ENCODE peak calls at places on chromosome 14, in nine cellular contexts. L, I, A, G, E, T, X, O and C are unnamed samples.

GRCh38 chr14:61649283-61649682 is 46.0 kb upstream of the HIF1A start:
- DNase-seq in L (no peak), I (no peak), A (no peak), G (no peak), E (no peak), T (no peak), X (no peak), O (no peak), C (no peak)

GRCh38 chr14:24398298-24398942 is 383 bp upstream of the NYNRIN start:
- DNase-seq in L (peak), I (no peak), A (no peak), G (peak), E (no peak), T (no peak), X (no peak), O (peak), C (no peak)

GRCh38 chr14:103721334-103722120 is 5.9 kb downstream of the ZFYVE21 start:
- DNase-seq in L (no peak), I (no peak), A (no peak), G (no peak), E (no peak), T (no peak), X (no peak), O (no peak), C (no peak)

GRCh38 chr14:66066991-66067788 is 419.0 kb upstream of the CCDC196 start:
- DNase-seq in L (no peak), I (no peak), A (no peak), G (no peak), E (no peak), T (no peak), X (no peak), O (no peak), C (no peak)

GRCh38 chr14:65976771-65977170 is 509.4 kb upstream of the CCDC196 start:
- DNase-seq in L (no peak), I (no peak), A (no peak), G (no peak), E (no peak), T (no peak), X (no peak), O (no peak), C (no peak)

GRCh38 chr14:61568572-61569011 is 126.7 kb upstream of the HIF1A start:
- DNase-seq in L (no peak), I (peak), A (peak), G (peak), E (peak), T (peak), X (no peak), O (no peak), C (peak)

GRCh38 chr14:104384776-104385071 is 194.8 kb upstream of the C14orf180 start:
- DNase-seq in L (no peak), I (no peak), A (no peak), G (no peak), E (no peak), T (no peak), X (no peak), O (no peak), C (no peak)

GRCh38 chr14:94423465-94424056 is 29.0 kb downstream of the SERPINA11 start:
- DNase-seq in L (peak), I (peak), A (no peak), G (peak), E (peak), T (no peak), X (peak), O (peak), C (peak)

GRCh38 chr14:70555890-70556289 is 21.1 kb upstream of the ADAM20 start:
- DNase-seq in L (no peak), I (no peak), A (no peak), G (no peak), E (no peak), T (no peak), X (no peak), O (peak), C (no peak)

GRCh38 chr14:95713596-95714371 is at the start of gene TCL1A:
- DNase-seq in L (no peak), I (no peak), A (no peak), G (no peak), E (peak), T (no peak), X (no peak), O (no peak), C (peak)

GRCh38 chr14:89399594-89400068 is 17.4 kb downstream of the FOXN3 start:
- DNase-seq in L (no peak), I (no peak), A (peak), G (peak), E (no peak), T (no peak), X (peak), O (no peak), C (no peak)

GRCh38 chr14:91927800-91928199 is 19.7 kb downstream of the FBLN5 start:
- DNase-seq in L (no peak), I (no peak), A (no peak), G (no peak), E (no peak), T (no peak), X (no peak), O (no peak), C (no peak)

GRCh38 chr14:72613196-72613974 is 280.5 kb downstream of the DPF3 start:
- DNase-seq in L (peak), I (peak), A (no peak), G (no peak), E (no peak), T (no peak), X (no peak), O (peak), C (no peak)

GRCh38 chr14:86532219-86532618 is 1002.3 kb downstream of the FLRT2 start:
- DNase-seq in L (no peak), I (no peak), A (no peak), G (no peak), E (no peak), T (no peak), X (no peak), O (no peak), C (no peak)

GRCh38 chr14:73785336-73785833 is 66.2 kb upstream of the PTGR2 start:
- DNase-seq in L (peak), I (no peak), A (no peak), G (peak), E (no peak), T (no peak), X (peak), O (no peak), C (no peak)

GRCh38 chr14:71932229-71932951 is at the start of gene RGS6:
- DNase-seq in L (no peak), I (peak), A (peak), G (peak), E (peak), T (no peak), X (no peak), O (peak), C (peak)

GRCh38 chr14:55237999-55238680 is 33.1 kb upstream of the FBXO34 start:
- DNase-seq in L (no peak), I (no peak), A (no peak), G (no peak), E (no peak), T (no peak), X (no peak), O (no peak), C (no peak)

GRCh38 chr14:103568952-103569351 is 6.2 kb downstream of the COA8 start:
- DNase-seq in L (no peak), I (no peak), A (peak), G (no peak), E (no peak), T (no peak), X (no peak), O (no peak), C (no peak)

GRCh38 chr14:102043251-102044025 is 43.4 kb downstream of the HSP90AA1 start:
- DNase-seq in L (no peak), I (no peak), A (no peak), G (no peak), E (no peak), T (no peak), X (no peak), O (peak), C (no peak)

GRCh38 chr14:94237046-94237445 is 56.0 kb downstream of the SERPINA10 start:
- DNase-seq in L (no peak), I (no peak), A (no peak), G (no peak), E (no peak), T (no peak), X (no peak), O (no peak), C (no peak)

GRCh38 chr14:50040401-50040775 is 76.0 kb downstream of the VCPKMT start:
- DNase-seq in L (no peak), I (peak), A (no peak), G (no peak), E (no peak), T (peak), X (no peak), O (no peak), C (peak)

GRCh38 chr14:99257122-99257672 is 14.8 kb downstream of the BCL11B start:
- DNase-seq in L (no peak), I (no peak), A (no peak), G (no peak), E (no peak), T (no peak), X (no peak), O (no peak), C (no peak)

GRCh38 chr14:56145965-56146364 is 27.8 kb downstream of the PELI2 start:
- DNase-seq in L (no peak), I (no peak), A (no peak), G (no peak), E (no peak), T (no peak), X (no peak), O (no peak), C (no peak)

GRCh38 chr14:68884031-68885030 is 91.5 kb upstream of the ZFP36L1 start:
- DNase-seq in L (peak), I (no peak), A (no peak), G (no peak), E (no peak), T (no peak), X (no peak), O (peak), C (no peak)

GRCh38 chr14:75011356-75012097 is 8.8 kb downstream of the EIF2B2 start:
- DNase-seq in L (no peak), I (no peak), A (no peak), G (no peak), E (no peak), T (no peak), X (peak), O (no peak), C (no peak)